ENCODE peak calls at places on chromosomes 6 and 20, in ten cellular contexts. One of them, this sample, is unnamed.

GRCh38 chr6:29926795-29927427 is 15.4 kb upstream of the HLA-A start:
- DNase-seq in tibial nerve: peak; percentile 44
- DNase-seq in A549: peak; percentile 18
- DNase-seq in Peyer's patch: peak; percentile 92
- DNase-seq in transverse colon: peak; percentile 84
- DNase-seq in HCT116: no peak
- DNase-seq in GM12892: peak; percentile 77
- DNase-seq in NB4: peak; percentile 64
- DNase-seq in suprapubic skin: peak; percentile 79
- DNase-seq in H54: no peak
- DNase-seq in this sample: peak; percentile 88

GRCh38 chr20:49325981-49326380 is 48.1 kb upstream of the ZNFX1 start:
- DNase-seq in tibial nerve: no peak
- DNase-seq in A549: no peak
- DNase-seq in Peyer's patch: no peak
- DNase-seq in transverse colon: no peak
- DNase-seq in HCT116: no peak
- DNase-seq in GM12892: no peak
- DNase-seq in NB4: no peak
- DNase-seq in suprapubic skin: no peak
- DNase-seq in H54: no peak
- DNase-seq in this sample: no peak

GRCh38 chr20:6623989-6624388 is 143.5 kb upstream of the BMP2 start:
- DNase-seq in tibial nerve: no peak
- DNase-seq in A549: no peak
- DNase-seq in Peyer's patch: no peak
- DNase-seq in transverse colon: no peak
- DNase-seq in HCT116: no peak
- DNase-seq in GM12892: no peak
- DNase-seq in NB4: peak; percentile 98
- DNase-seq in suprapubic skin: no peak
- DNase-seq in H54: no peak
- DNase-seq in this sample: no peak

GRCh38 chr6:36829919-36830544 is 9.2 kb downstream of the CPNE5 start:
- DNase-seq in tibial nerve: peak; percentile 65
- DNase-seq in A549: no peak
- DNase-seq in Peyer's patch: peak; percentile 86
- DNase-seq in transverse colon: peak; percentile 58
- DNase-seq in HCT116: no peak
- DNase-seq in GM12892: no peak
- DNase-seq in NB4: no peak
- DNase-seq in suprapubic skin: peak; percentile 78
- DNase-seq in H54: no peak
- DNase-seq in this sample: peak; percentile 68

GRCh38 chr6:93282521-93283031 is 136.8 kb downstream of the EPHA7 start:
- DNase-seq in tibial nerve: no peak
- DNase-seq in A549: no peak
- DNase-seq in Peyer's patch: no peak
- DNase-seq in transverse colon: no peak
- DNase-seq in HCT116: no peak
- DNase-seq in GM12892: no peak
- DNase-seq in NB4: no peak
- DNase-seq in suprapubic skin: peak; percentile 44
- DNase-seq in H54: no peak
- DNase-seq in this sample: peak; percentile 40

GRCh38 chr6:53306819-53307347 is 41.9 kb downstream of the ELOVL5 start:
- DNase-seq in tibial nerve: no peak
- DNase-seq in A549: peak; percentile 14
- DNase-seq in Peyer's patch: no peak
- DNase-seq in transverse colon: no peak
- DNase-seq in HCT116: no peak
- DNase-seq in GM12892: peak; percentile 13
- DNase-seq in NB4: no peak
- DNase-seq in suprapubic skin: no peak
- DNase-seq in H54: peak; percentile 65
- DNase-seq in this sample: no peak

GRCh38 chr6:130020106-130020851 is 1.9 kb downstream of the L3MBTL3 start:
- DNase-seq in tibial nerve: peak; percentile 13
- DNase-seq in A549: peak; percentile 7
- DNase-seq in Peyer's patch: peak; percentile 73
- DNase-seq in transverse colon: peak; percentile 49
- DNase-seq in HCT116: no peak
- DNase-seq in GM12892: peak; percentile 27
- DNase-seq in NB4: peak; percentile 42
- DNase-seq in suprapubic skin: peak; percentile 63
- DNase-seq in H54: no peak
- DNase-seq in this sample: peak; percentile 49

GRCh38 chr6:150068173-150068785 is 642 bp downstream of the ULBP3 start:
- DNase-seq in tibial nerve: no peak
- DNase-seq in A549: no peak
- DNase-seq in Peyer's patch: no peak
- DNase-seq in transverse colon: no peak
- DNase-seq in HCT116: no peak
- DNase-seq in GM12892: no peak
- DNase-seq in NB4: no peak
- DNase-seq in suprapubic skin: no peak
- DNase-seq in H54: peak; percentile 6
- DNase-seq in this sample: no peak

GRCh38 chr6:21067521-21067920 is 526.0 kb upstream of the SOX4 start:
- DNase-seq in tibial nerve: no peak
- DNase-seq in A549: no peak
- DNase-seq in Peyer's patch: no peak
- DNase-seq in transverse colon: no peak
- DNase-seq in HCT116: peak; percentile 3
- DNase-seq in GM12892: no peak
- DNase-seq in NB4: peak; percentile 17
- DNase-seq in suprapubic skin: no peak
- DNase-seq in H54: no peak
- DNase-seq in this sample: no peak

GRCh38 chr20:23010096-23010495 is 25.0 kb upstream of the SSTR4 start:
- DNase-seq in tibial nerve: no peak
- DNase-seq in A549: no peak
- DNase-seq in Peyer's patch: no peak
- DNase-seq in transverse colon: no peak
- DNase-seq in HCT116: no peak
- DNase-seq in GM12892: no peak
- DNase-seq in NB4: no peak
- DNase-seq in suprapubic skin: no peak
- DNase-seq in H54: no peak
- DNase-seq in this sample: no peak

GRCh38 chr6:147970970-147971369 is 371.7 kb upstream of the SASH1 start:
- DNase-seq in tibial nerve: no peak
- DNase-seq in A549: no peak
- DNase-seq in Peyer's patch: no peak
- DNase-seq in transverse colon: no peak
- DNase-seq in HCT116: no peak
- DNase-seq in GM12892: no peak
- DNase-seq in NB4: peak; percentile 24
- DNase-seq in suprapubic skin: no peak
- DNase-seq in H54: no peak
- DNase-seq in this sample: no peak

GRCh38 chr20:17910828-17911294 is 57.7 kb downstream of the SNX5 start:
- DNase-seq in tibial nerve: peak; percentile 76
- DNase-seq in A549: no peak
- DNase-seq in Peyer's patch: peak; percentile 48
- DNase-seq in transverse colon: no peak
- DNase-seq in HCT116: no peak
- DNase-seq in GM12892: no peak
- DNase-seq in NB4: no peak
- DNase-seq in suprapubic skin: no peak
- DNase-seq in H54: no peak
- DNase-seq in this sample: no peak

GRCh38 chr6:135438907-135439535 is 58.5 kb downstream of the AHI1 start:
- DNase-seq in tibial nerve: no peak
- DNase-seq in A549: no peak
- DNase-seq in Peyer's patch: no peak
- DNase-seq in transverse colon: no peak
- DNase-seq in HCT116: no peak
- DNase-seq in GM12892: no peak
- DNase-seq in NB4: peak; percentile 75
- DNase-seq in suprapubic skin: no peak
- DNase-seq in H54: peak; percentile 1
- DNase-seq in this sample: no peak

GRCh38 chr6:25027221-25027916 is 91.6 kb upstream of the RIPOR2 start:
- DNase-seq in tibial nerve: no peak
- DNase-seq in A549: no peak
- DNase-seq in Peyer's patch: peak; percentile 89
- DNase-seq in transverse colon: peak; percentile 70
- DNase-seq in HCT116: no peak
- DNase-seq in GM12892: peak; percentile 76
- DNase-seq in NB4: no peak
- DNase-seq in suprapubic skin: no peak
- DNase-seq in H54: no peak
- DNase-seq in this sample: no peak

GRCh38 chr6:73262701-73263569 is at the start of gene KHDC1:
- DNase-seq in tibial nerve: no peak
- DNase-seq in A549: peak; percentile 42
- DNase-seq in Peyer's patch: peak; percentile 77
- DNase-seq in transverse colon: peak; percentile 42
- DNase-seq in HCT116: no peak
- DNase-seq in GM12892: peak; percentile 77
- DNase-seq in NB4: peak; percentile 85
- DNase-seq in suprapubic skin: no peak
- DNase-seq in H54: peak; percentile 75
- DNase-seq in this sample: no peak
- TF ChIP-seq POLR2A in tibial nerve: no peak
- TF ChIP-seq POLR2A in A549: peak; percentile 10
- TF ChIP-seq POLR2A in Peyer's patch: no peak
- TF ChIP-seq POLR2A in transverse colon: no peak
- TF ChIP-seq POLR2A in HCT116: no peak
- TF ChIP-seq POLR2A in GM12892: peak; percentile 75
- TF ChIP-seq POLR2A in NB4: no peak
- TF ChIP-seq POLR2A in suprapubic skin: no peak
- TF ChIP-seq POLR2A in H54: peak; percentile 55
- TF ChIP-seq POLR2A in this sample: no peak

GRCh38 chr6:47479874-47480273 is 2.3 kb downstream of the CD2AP start:
- DNase-seq in tibial nerve: no peak
- DNase-seq in A549: no peak
- DNase-seq in Peyer's patch: no peak
- DNase-seq in transverse colon: no peak
- DNase-seq in HCT116: no peak
- DNase-seq in GM12892: no peak
- DNase-seq in NB4: no peak
- DNase-seq in suprapubic skin: no peak
- DNase-seq in H54: no peak
- DNase-seq in this sample: no peak

GRCh38 chr6:47476794-47477496 is 644 bp upstream of the CD2AP start:
- DNase-seq in tibial nerve: no peak
- DNase-seq in A549: no peak
- DNase-seq in Peyer's patch: no peak
- DNase-seq in transverse colon: no peak
- DNase-seq in HCT116: no peak
- DNase-seq in GM12892: no peak
- DNase-seq in NB4: no peak
- DNase-seq in suprapubic skin: no peak
- DNase-seq in H54: no peak
- DNase-seq in this sample: no peak

GRCh38 chr6:47478233-47479155 is 905 bp downstream of the CD2AP start:
- DNase-seq in tibial nerve: peak; percentile 11
- DNase-seq in A549: peak; percentile 13
- DNase-seq in Peyer's patch: no peak
- DNase-seq in transverse colon: peak; percentile 41
- DNase-seq in HCT116: no peak
- DNase-seq in GM12892: no peak
- DNase-seq in NB4: no peak
- DNase-seq in suprapubic skin: no peak
- DNase-seq in H54: no peak
- DNase-seq in this sample: peak; percentile 51

GRCh38 chr6:47479156-47479541 is 1.6 kb downstream of the CD2AP start:
- DNase-seq in tibial nerve: no peak
- DNase-seq in A549: no peak
- DNase-seq in Peyer's patch: no peak
- DNase-seq in transverse colon: no peak
- DNase-seq in HCT116: no peak
- DNase-seq in GM12892: no peak
- DNase-seq in NB4: no peak
- DNase-seq in suprapubic skin: no peak
- DNase-seq in H54: no peak
- DNase-seq in this sample: no peak

DNA sequence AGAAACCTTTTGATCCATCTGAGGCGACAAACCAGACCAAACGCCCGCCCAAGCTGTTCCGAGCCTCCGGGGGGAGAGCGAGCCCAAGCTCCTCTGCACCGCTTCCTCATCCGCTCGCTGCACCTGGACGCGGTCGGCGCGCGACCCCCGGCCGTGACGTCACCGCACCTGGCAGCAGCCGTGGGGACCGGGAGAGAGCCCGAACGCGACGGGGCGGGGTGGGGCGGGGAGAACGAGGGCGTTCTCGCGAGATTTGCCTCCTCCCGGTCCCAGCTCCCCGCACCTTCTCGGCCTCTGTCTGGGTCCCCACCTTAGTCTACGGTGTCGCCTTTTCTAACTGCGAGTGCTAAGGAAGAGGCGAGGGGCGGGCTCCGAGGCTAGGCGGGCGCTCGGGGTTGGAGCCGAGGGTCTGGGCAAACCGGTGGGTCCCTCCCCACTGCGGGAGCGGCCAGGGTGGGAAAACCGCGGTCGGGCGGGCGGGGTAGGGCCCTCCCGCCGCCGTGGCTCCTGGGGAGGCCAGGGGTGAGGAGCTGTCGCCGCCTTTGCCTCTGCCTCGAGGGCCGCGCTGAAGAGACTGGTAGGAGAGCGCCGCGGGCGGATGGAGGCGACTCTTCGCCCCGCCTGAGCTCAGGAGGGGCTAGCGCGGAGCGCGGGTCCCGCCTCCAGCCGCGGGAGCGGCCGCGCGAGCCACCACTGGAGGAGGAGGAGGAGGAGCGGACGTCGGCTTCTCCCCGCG is at the start of gene CD2AP:
- DNase-seq in tibial nerve: peak; percentile 72
- DNase-seq in A549: peak; percentile 87
- DNase-seq in Peyer's patch: peak; percentile 97
- DNase-seq in transverse colon: peak; percentile 93
- DNase-seq in HCT116: peak; percentile 80
- DNase-seq in GM12892: peak; percentile 64
- DNase-seq in NB4: peak; percentile 89
- DNase-seq in suprapubic skin: peak; percentile 89
- DNase-seq in H54: peak; percentile 86
- DNase-seq in this sample: peak; percentile 91
- TF ChIP-seq POLR2A in tibial nerve: no peak
- TF ChIP-seq POLR2A in A549: peak; percentile 48
- TF ChIP-seq POLR2A in Peyer's patch: peak; percentile 60
- TF ChIP-seq POLR2A in transverse colon: peak; percentile 89
- TF ChIP-seq POLR2A in HCT116: peak; percentile 76
- TF ChIP-seq POLR2A in GM12892: peak; percentile 82
- TF ChIP-seq POLR2A in NB4: peak; percentile 43
- TF ChIP-seq POLR2A in suprapubic skin: no peak
- TF ChIP-seq POLR2A in H54: peak; percentile 65
- TF ChIP-seq POLR2A in this sample: peak; percentile 69

GRCh38 chr6:122676146-122676545 is 65.9 kb downstream of the PKIB start:
- DNase-seq in tibial nerve: no peak
- DNase-seq in A549: no peak
- DNase-seq in Peyer's patch: no peak
- DNase-seq in transverse colon: no peak
- DNase-seq in HCT116: no peak
- DNase-seq in GM12892: no peak
- DNase-seq in NB4: no peak
- DNase-seq in suprapubic skin: no peak
- DNase-seq in H54: no peak
- DNase-seq in this sample: no peak
- TF ChIP-seq POLR2A in tibial nerve: no peak
- TF ChIP-seq POLR2A in A549: no peak
- TF ChIP-seq POLR2A in Peyer's patch: no peak
- TF ChIP-seq POLR2A in transverse colon: no peak
- TF ChIP-seq POLR2A in HCT116: no peak
- TF ChIP-seq POLR2A in GM12892: no peak
- TF ChIP-seq POLR2A in NB4: no peak
- TF ChIP-seq POLR2A in suprapubic skin: no peak
- TF ChIP-seq POLR2A in H54: no peak
- TF ChIP-seq POLR2A in this sample: no peak

GRCh38 chr6:143431226-143431625 is 19.3 kb downstream of the ADAT2 start:
- DNase-seq in tibial nerve: no peak
- DNase-seq in A549: no peak
- DNase-seq in Peyer's patch: no peak
- DNase-seq in transverse colon: no peak
- DNase-seq in HCT116: no peak
- DNase-seq in GM12892: no peak
- DNase-seq in NB4: no peak
- DNase-seq in suprapubic skin: no peak
- DNase-seq in H54: no peak
- DNase-seq in this sample: no peak
- TF ChIP-seq POLR2A in tibial nerve: no peak
- TF ChIP-seq POLR2A in A549: no peak
- TF ChIP-seq POLR2A in Peyer's patch: no peak
- TF ChIP-seq POLR2A in transverse colon: no peak
- TF ChIP-seq POLR2A in HCT116: no peak
- TF ChIP-seq POLR2A in GM12892: no peak
- TF ChIP-seq POLR2A in NB4: no peak
- TF ChIP-seq POLR2A in suprapubic skin: no peak
- TF ChIP-seq POLR2A in H54: no peak
- TF ChIP-seq POLR2A in this sample: no peak

This sample was measured in right lobe of liver.